ENCODE peak calls at places on chromosomes 2 and 18, in seven cellular contexts. One of them, this sample, is unnamed.

GRCh38 chr2:234544659-234545611 is 48.1 kb upstream of the ARL4C start:
- DNase-seq in AG09319: no peak
- DNase-seq in cardiac fibroblast: peak
- DNase-seq in HepG2: peak
- DNase-seq in osteoblast: peak
- DNase-seq in endothelial cell: peak
- DNase-seq in A549: peak
- DNase-seq in this sample: peak

GRCh38 chr2:23563673-23564617 is 179.0 kb downstream of the KLHL29 start:
- DNase-seq in AG09319: peak
- DNase-seq in endothelial cell: no peak
- DNase-seq in cardiac fibroblast: peak
- DNase-seq in A549: no peak
- DNase-seq in HepG2: no peak
- DNase-seq in osteoblast: peak
- DNase-seq in this sample: no peak

GRCh38 chr2:234502285-234502918 is 5.5 kb upstream of the ARL4C start:
- DNase-seq in osteoblast: no peak
- DNase-seq in A549: no peak
- DNase-seq in HepG2: no peak
- DNase-seq in AG09319: peak
- DNase-seq in cardiac fibroblast: peak
- DNase-seq in endothelial cell: no peak
- DNase-seq in this sample: no peak

GRCh38 chr2:36708119-36708741 is 11.7 kb downstream of the VIT start:
- DNase-seq in cardiac fibroblast: peak
- DNase-seq in AG09319: peak
- DNase-seq in osteoblast: peak
- DNase-seq in HepG2: no peak
- DNase-seq in endothelial cell: no peak
- DNase-seq in A549: no peak
- DNase-seq in this sample: no peak

GRCh38 chr2:23587330-23587729 is 202.4 kb downstream of the KLHL29 start:
- DNase-seq in HepG2: no peak
- DNase-seq in cardiac fibroblast: no peak
- DNase-seq in endothelial cell: no peak
- DNase-seq in A549: no peak
- DNase-seq in osteoblast: no peak
- DNase-seq in AG09319: no peak
- DNase-seq in this sample: no peak

GRCh38 chr2:85754313-85755095 is 713 bp downstream of the ATOH8 start:
- DNase-seq in endothelial cell: peak
- DNase-seq in A549: no peak
- DNase-seq in HepG2: peak
- DNase-seq in AG09319: no peak
- DNase-seq in cardiac fibroblast: peak
- DNase-seq in osteoblast: peak
- DNase-seq in this sample: no peak

GRCh38 chr2:199460101-199460671 is 2.4 kb upstream of the SATB2 start:
- DNase-seq in endothelial cell: no peak
- DNase-seq in AG09319: no peak
- DNase-seq in cardiac fibroblast: peak
- DNase-seq in HepG2: no peak
- DNase-seq in A549: no peak
- DNase-seq in osteoblast: peak
- DNase-seq in this sample: no peak

GRCh38 chr2:138600732-138601437 is 99.3 kb downstream of the SPOPL start:
- DNase-seq in A549: no peak
- DNase-seq in osteoblast: no peak
- DNase-seq in AG09319: no peak
- DNase-seq in cardiac fibroblast: peak
- DNase-seq in HepG2: no peak
- DNase-seq in endothelial cell: no peak
- DNase-seq in this sample: no peak

GRCh38 chr2:113216891-113217454 is 43.2 kb downstream of the PSD4 start:
- DNase-seq in AG09319: no peak
- DNase-seq in cardiac fibroblast: no peak
- DNase-seq in A549: no peak
- DNase-seq in endothelial cell: no peak
- DNase-seq in osteoblast: peak
- DNase-seq in HepG2: no peak
- DNase-seq in this sample: no peak

GRCh38 chr2:238021327-238021726 is 39.5 kb upstream of the SCLY start:
- DNase-seq in osteoblast: no peak
- DNase-seq in cardiac fibroblast: peak
- DNase-seq in A549: no peak
- DNase-seq in endothelial cell: no peak
- DNase-seq in HepG2: no peak
- DNase-seq in AG09319: no peak
- DNase-seq in this sample: no peak

GRCh38 chr2:215698566-215698965 is 262.7 kb upstream of the FN1 start:
- DNase-seq in endothelial cell: no peak
- DNase-seq in AG09319: peak
- DNase-seq in cardiac fibroblast: peak
- DNase-seq in HepG2: no peak
- DNase-seq in A549: no peak
- DNase-seq in osteoblast: peak
- DNase-seq in this sample: no peak

GRCh38 chr2:113716291-113716690 is 40.2 kb downstream of the SLC35F5 start:
- DNase-seq in osteoblast: no peak
- DNase-seq in endothelial cell: no peak
- DNase-seq in A549: no peak
- DNase-seq in cardiac fibroblast: peak
- DNase-seq in AG09319: no peak
- DNase-seq in HepG2: no peak
- DNase-seq in this sample: no peak

GRCh38 chr2:7685342-7686015 is 768.3 kb downstream of the RNF144A start:
- DNase-seq in cardiac fibroblast: no peak
- DNase-seq in A549: no peak
- DNase-seq in osteoblast: peak
- DNase-seq in AG09319: no peak
- DNase-seq in endothelial cell: no peak
- DNase-seq in HepG2: no peak
- DNase-seq in this sample: no peak

GRCh38 chr2:169221745-169222369 is 140.5 kb downstream of the LRP2 start:
- DNase-seq in endothelial cell: no peak
- DNase-seq in HepG2: no peak
- DNase-seq in A549: peak
- DNase-seq in cardiac fibroblast: peak
- DNase-seq in AG09319: no peak
- DNase-seq in osteoblast: peak
- DNase-seq in this sample: no peak

GRCh38 chr2:116761864-116762263 is 1052.6 kb upstream of the DDX18 start:
- DNase-seq in HepG2: no peak
- DNase-seq in AG09319: no peak
- DNase-seq in cardiac fibroblast: no peak
- DNase-seq in endothelial cell: no peak
- DNase-seq in osteoblast: no peak
- DNase-seq in A549: no peak
- DNase-seq in this sample: no peak

GRCh38 chr18:27413495-27414401 is 228.6 kb upstream of the CHST9 start:
- DNase-seq in A549: no peak
- DNase-seq in osteoblast: no peak
- DNase-seq in AG09319: no peak
- DNase-seq in HepG2: no peak
- DNase-seq in endothelial cell: no peak
- DNase-seq in cardiac fibroblast: peak
- DNase-seq in this sample: no peak

GRCh38 chr2:163207706-163208370 is 369.3 kb upstream of the KCNH7 start:
- DNase-seq in osteoblast: no peak
- DNase-seq in AG09319: no peak
- DNase-seq in endothelial cell: no peak
- DNase-seq in A549: no peak
- DNase-seq in HepG2: no peak
- DNase-seq in cardiac fibroblast: peak
- DNase-seq in this sample: no peak

GRCh38 chr18:11741505-11742145 is 52.6 kb downstream of the GNAL start:
- DNase-seq in A549: peak
- DNase-seq in AG09319: no peak
- DNase-seq in osteoblast: peak
- DNase-seq in HepG2: peak
- DNase-seq in cardiac fibroblast: peak
- DNase-seq in endothelial cell: no peak
- DNase-seq in this sample: no peak

GRCh38 chr2:232365621-232366321 is 12.8 kb upstream of the ALPP start:
- DNase-seq in endothelial cell: peak
- DNase-seq in A549: peak
- DNase-seq in cardiac fibroblast: peak
- DNase-seq in osteoblast: peak
- DNase-seq in HepG2: peak
- DNase-seq in AG09319: no peak
- DNase-seq in this sample: no peak
- TF ChIP-seq CTCF in endothelial cell: peak
- TF ChIP-seq CTCF in A549: peak
- TF ChIP-seq CTCF in cardiac fibroblast: peak
- TF ChIP-seq CTCF in osteoblast: peak
- TF ChIP-seq CTCF in HepG2: peak
- TF ChIP-seq CTCF in AG09319: peak
- TF ChIP-seq CTCF in this sample: no peak

GRCh38 chr2:33678447-33678846 is 79.3 kb upstream of the FAM98A start:
- DNase-seq in cardiac fibroblast: no peak
- DNase-seq in endothelial cell: no peak
- DNase-seq in A549: no peak
- DNase-seq in osteoblast: no peak
- DNase-seq in HepG2: no peak
- DNase-seq in AG09319: no peak
- DNase-seq in this sample: no peak

GRCh38 chr2:33680906-33681305 is 81.8 kb upstream of the FAM98A start:
- DNase-seq in cardiac fibroblast: no peak
- DNase-seq in osteoblast: no peak
- DNase-seq in A549: no peak
- DNase-seq in endothelial cell: no peak
- DNase-seq in HepG2: no peak
- DNase-seq in AG09319: no peak
- DNase-seq in this sample: no peak

GRCh38 chr2:33681333-33681732 is 82.2 kb upstream of the FAM98A start:
- DNase-seq in A549: no peak
- DNase-seq in HepG2: no peak
- DNase-seq in cardiac fibroblast: peak
- DNase-seq in osteoblast: no peak
- DNase-seq in AG09319: no peak
- DNase-seq in endothelial cell: no peak
- DNase-seq in this sample: no peak
- TF ChIP-seq CTCF in A549: peak
- TF ChIP-seq CTCF in HepG2: no peak
- TF ChIP-seq CTCF in cardiac fibroblast: no peak
- TF ChIP-seq CTCF in osteoblast: peak
- TF ChIP-seq CTCF in AG09319: peak
- TF ChIP-seq CTCF in endothelial cell: peak
- TF ChIP-seq CTCF in this sample: no peak

DNA sequence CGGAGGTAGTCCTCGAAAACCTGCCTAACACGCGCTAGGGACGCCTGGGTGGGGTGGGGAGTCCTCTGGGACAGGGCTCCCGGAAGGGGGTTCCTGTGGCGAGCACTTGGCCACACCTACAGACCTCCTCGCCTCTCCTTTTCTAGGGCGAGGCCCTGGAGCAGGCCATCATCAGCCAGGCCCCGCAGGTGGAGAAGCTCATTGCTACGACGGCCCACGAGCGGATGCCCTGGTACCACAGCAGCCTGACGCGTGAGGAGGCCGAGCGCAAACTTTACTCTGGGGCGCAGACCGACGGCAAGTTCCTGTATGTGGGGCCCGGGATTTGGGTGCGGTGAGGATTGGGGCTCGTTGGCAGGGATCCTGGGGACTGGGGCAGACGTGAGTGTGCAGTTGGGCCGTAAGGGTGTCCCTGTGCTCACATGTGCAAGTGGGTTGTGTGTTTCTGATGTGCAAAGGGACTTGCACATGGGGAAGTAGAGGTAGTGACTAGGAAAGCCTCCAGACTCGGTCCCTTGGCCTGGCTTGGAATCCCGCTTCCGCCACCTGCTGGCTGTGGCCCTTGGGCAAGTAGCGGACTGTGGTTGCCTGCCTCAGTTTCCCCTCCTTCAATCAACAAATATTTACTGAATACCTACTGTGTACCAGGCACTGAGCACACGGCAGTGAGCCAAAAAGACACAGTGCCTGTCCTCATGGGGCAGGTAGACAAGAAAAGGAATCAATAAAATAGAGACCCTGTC is 11.7 kb downstream of the ZAP70 start:
- DNase-seq in cardiac fibroblast: no peak
- DNase-seq in endothelial cell: no peak
- DNase-seq in HepG2: no peak
- DNase-seq in AG09319: no peak
- DNase-seq in osteoblast: peak
- DNase-seq in A549: no peak
- DNase-seq in this sample: no peak
- TF ChIP-seq CTCF in cardiac fibroblast: no peak
- TF ChIP-seq CTCF in endothelial cell: no peak
- TF ChIP-seq CTCF in HepG2: peak
- TF ChIP-seq CTCF in AG09319: no peak
- TF ChIP-seq CTCF in osteoblast: no peak
- TF ChIP-seq CTCF in A549: no peak
- TF ChIP-seq CTCF in this sample: no peak

DNA sequence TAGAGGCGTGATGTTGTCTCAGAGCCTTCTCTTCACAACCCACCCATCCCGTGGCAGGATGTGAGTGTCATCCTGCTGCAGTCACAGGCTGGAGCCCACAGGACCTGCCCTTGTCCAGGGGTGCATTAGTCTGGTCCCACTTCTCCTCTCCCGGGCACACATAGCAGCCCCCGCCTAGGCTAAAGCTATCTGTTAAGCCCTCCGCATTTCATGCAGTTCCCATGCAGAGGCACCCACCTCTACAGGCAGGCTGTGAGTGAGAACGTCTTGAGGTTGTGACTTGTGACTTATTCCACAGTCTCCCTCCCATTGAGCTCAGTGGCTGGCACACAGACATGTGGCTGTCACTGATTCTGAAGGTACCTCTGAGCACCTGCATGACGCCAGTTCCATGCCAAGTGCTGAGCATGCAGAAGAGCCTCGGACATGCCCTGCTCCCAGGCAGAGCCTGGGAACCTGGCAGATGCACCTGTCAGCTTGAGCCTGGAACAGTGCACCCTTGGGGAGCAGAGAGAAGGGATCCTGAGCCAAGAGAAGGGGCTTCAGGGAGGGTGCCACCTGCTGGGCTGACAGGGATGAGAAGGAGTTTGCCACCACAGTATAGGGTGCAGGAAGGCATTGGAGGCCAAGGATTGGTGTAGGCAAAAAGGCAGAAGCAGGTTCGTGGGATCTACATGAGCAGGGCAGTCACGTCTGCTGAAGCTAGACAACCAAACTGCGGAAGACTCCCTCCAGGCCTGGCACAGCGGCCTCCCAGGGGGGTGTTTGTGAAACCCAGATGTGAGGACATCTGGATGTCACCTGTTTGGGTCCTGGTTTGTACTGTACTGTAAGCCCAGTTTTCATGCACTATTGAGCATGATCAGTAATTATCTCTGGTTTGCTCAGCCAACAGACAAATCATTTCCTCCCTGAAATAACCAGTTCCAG is 213.6 kb downstream of the GLI2 start:
- DNase-seq in osteoblast: peak
- DNase-seq in endothelial cell: no peak
- DNase-seq in HepG2: peak
- DNase-seq in A549: peak
- DNase-seq in AG09319: no peak
- DNase-seq in cardiac fibroblast: peak
- DNase-seq in this sample: no peak
- TF ChIP-seq CTCF in osteoblast: peak
- TF ChIP-seq CTCF in endothelial cell: no peak
- TF ChIP-seq CTCF in HepG2: peak
- TF ChIP-seq CTCF in A549: peak
- TF ChIP-seq CTCF in AG09319: peak
- TF ChIP-seq CTCF in cardiac fibroblast: peak
- TF ChIP-seq CTCF in this sample: no peak

This sample was measured in omental fat pad.